ENCODE peak calls at places on chromosomes 11 and 22, in nine cellular contexts. T, Z, W, A, Q, V, S, L and Y are unnamed samples.

GRCh38 chr22:27641049-27641790 is 160.3 kb downstream of the MN1 start:
- DNase-seq in T (no peak), Z (no peak), W (no peak), A (no peak), Q (no peak), V (peak), S (no peak), L (no peak), Y (no peak)

GRCh38 chr11:71381781-71382505 is 66.2 kb downstream of the DHCR7 start:
- DNase-seq in T (no peak), Z (no peak), W (no peak), A (no peak), Q (no peak), V (peak), S (no peak), L (no peak), Y (no peak)

GRCh38 chr22:38631724-38632123 is 24.5 kb downstream of the FAM227A start:
- DNase-seq in T (no peak), Z (no peak), W (no peak), A (peak), Q (no peak), V (no peak), S (no peak), L (no peak), Y (no peak)

GRCh38 chr22:41417622-41418390 is 28.8 kb downstream of the TOB2 start:
- DNase-seq in T (no peak), Z (peak), W (no peak), A (no peak), Q (no peak), V (no peak), S (no peak), L (peak), Y (no peak)

GRCh38 chr11:69292221-69292648 is 1.7 kb upstream of the MYEOV start:
- DNase-seq in T (no peak), Z (no peak), W (no peak), A (peak), Q (peak), V (no peak), S (no peak), L (peak), Y (peak)

GRCh38 chr11:11022126-11022730 is 164.4 kb upstream of the ZBED5 start:
- DNase-seq in T (no peak), Z (no peak), W (no peak), A (peak), Q (peak), V (no peak), S (peak), L (peak), Y (no peak)

GRCh38 chr11:30113326-30113873 is 96.6 kb upstream of the KCNA4 start:
- DNase-seq in T (no peak), Z (no peak), W (no peak), A (no peak), Q (no peak), V (no peak), S (no peak), L (no peak), Y (no peak)

GRCh38 chr11:119166368-119167076 is 2.0 kb upstream of the NLRX1 start:
- DNase-seq in T (no peak), Z (no peak), W (peak), A (no peak), Q (no peak), V (peak), S (peak), L (peak), Y (peak)

GRCh38 chr22:49564054-49564453 is 263.6 kb downstream of the BRD1 start:
- DNase-seq in T (no peak), Z (no peak), W (no peak), A (no peak), Q (no peak), V (no peak), S (no peak), L (no peak), Y (no peak)